ENCODE peak calls at places on chromosomes 12 and 14, in ten cellular contexts. One of them, this sample, is unnamed. For H3K4me1, the result is how much of the 10 kb centered on the place peaks cover.

GRCh38 chr12:63668028-63668799 is at the start of gene DPY19L2:
- DNase-seq in breast epithelium: no peak
- DNase-seq in sigmoid colon: peak
- DNase-seq in CD8-positive, alpha-beta T cell: peak
- DNase-seq in adrenal gland: peak
- DNase-seq in neuronal stem cell: peak
- DNase-seq in A549: peak
- DNase-seq in neural progenitor cell: peak
- DNase-seq in colonic mucosa: peak
- DNase-seq in heart right ventricle: peak
- DNase-seq in this sample: peak

GRCh38 chr14:69484444-69485113 is at the start of gene PLEKHD1:
- DNase-seq in neural progenitor cell: peak
- DNase-seq in A549: no peak
- DNase-seq in neuronal stem cell: peak
- DNase-seq in colonic mucosa: peak
- DNase-seq in adrenal gland: no peak
- DNase-seq in heart right ventricle: no peak
- DNase-seq in breast epithelium: no peak
- DNase-seq in sigmoid colon: no peak
- DNase-seq in CD8-positive, alpha-beta T cell: no peak
- DNase-seq in this sample: no peak

GRCh38 chr12:4806439-4807115 is 86.4 kb downstream of the GALNT8 start:
- DNase-seq in neural progenitor cell: no peak
- DNase-seq in sigmoid colon: no peak
- DNase-seq in neuronal stem cell: no peak
- DNase-seq in CD8-positive, alpha-beta T cell: no peak
- DNase-seq in A549: no peak
- DNase-seq in breast epithelium: no peak
- DNase-seq in adrenal gland: no peak
- DNase-seq in heart right ventricle: no peak
- DNase-seq in colonic mucosa: no peak
- DNase-seq in this sample: no peak

GRCh38 chr12:26431211-26431610 is 235.8 kb downstream of the SSPN start:
- DNase-seq in CD8-positive, alpha-beta T cell: no peak
- DNase-seq in neural progenitor cell: no peak
- DNase-seq in colonic mucosa: no peak
- DNase-seq in neuronal stem cell: no peak
- DNase-seq in breast epithelium: no peak
- DNase-seq in heart right ventricle: no peak
- DNase-seq in adrenal gland: no peak
- DNase-seq in A549: no peak
- DNase-seq in sigmoid colon: no peak
- DNase-seq in this sample: no peak

GRCh38 chr12:41402804-41403203 is 214.7 kb downstream of the PDZRN4 start:
- DNase-seq in neuronal stem cell: no peak
- DNase-seq in sigmoid colon: no peak
- DNase-seq in A549: no peak
- DNase-seq in breast epithelium: no peak
- DNase-seq in CD8-positive, alpha-beta T cell: no peak
- DNase-seq in heart right ventricle: no peak
- DNase-seq in neural progenitor cell: no peak
- DNase-seq in adrenal gland: no peak
- DNase-seq in colonic mucosa: no peak
- DNase-seq in this sample: no peak

GRCh38 chr14:35403397-35404245 is 928 bp downstream of the NFKBIA start:
- DNase-seq in breast epithelium: peak
- DNase-seq in A549: peak
- DNase-seq in neuronal stem cell: peak
- DNase-seq in heart right ventricle: peak
- DNase-seq in sigmoid colon: peak
- DNase-seq in neural progenitor cell: peak
- DNase-seq in colonic mucosa: peak
- DNase-seq in CD8-positive, alpha-beta T cell: peak
- DNase-seq in adrenal gland: peak
- DNase-seq in this sample: no peak

GRCh38 chr14:92610849-92611271 is 97.3 kb downstream of the RIN3 start:
- DNase-seq in CD8-positive, alpha-beta T cell: no peak
- DNase-seq in heart right ventricle: no peak
- DNase-seq in adrenal gland: no peak
- DNase-seq in neuronal stem cell: no peak
- DNase-seq in sigmoid colon: peak
- DNase-seq in breast epithelium: no peak
- DNase-seq in neural progenitor cell: no peak
- DNase-seq in A549: no peak
- DNase-seq in colonic mucosa: peak
- DNase-seq in this sample: no peak

GRCh38 chr12:3770891-3771290 is 18.0 kb upstream of the CRACR2A start:
- DNase-seq in colonic mucosa: no peak
- DNase-seq in sigmoid colon: no peak
- DNase-seq in breast epithelium: no peak
- DNase-seq in A549: peak
- DNase-seq in neural progenitor cell: no peak
- DNase-seq in neuronal stem cell: no peak
- DNase-seq in adrenal gland: no peak
- DNase-seq in heart right ventricle: no peak
- DNase-seq in CD8-positive, alpha-beta T cell: no peak
- DNase-seq in this sample: peak

GRCh38 chr14:55412686-55413085 is 1.1 kb upstream of the ATG14 start:
- DNase-seq in A549: no peak
- DNase-seq in heart right ventricle: no peak
- DNase-seq in sigmoid colon: no peak
- DNase-seq in CD8-positive, alpha-beta T cell: no peak
- DNase-seq in neuronal stem cell: no peak
- DNase-seq in adrenal gland: no peak
- DNase-seq in breast epithelium: no peak
- DNase-seq in neural progenitor cell: no peak
- DNase-seq in colonic mucosa: no peak
- DNase-seq in this sample: peak

GRCh38 chr12:84875241-84875640 is 37.4 kb downstream of the SLC6A15 start:
- DNase-seq in colonic mucosa: no peak
- DNase-seq in breast epithelium: no peak
- DNase-seq in heart right ventricle: no peak
- DNase-seq in neural progenitor cell: peak
- DNase-seq in neuronal stem cell: peak
- DNase-seq in A549: no peak
- DNase-seq in CD8-positive, alpha-beta T cell: no peak
- DNase-seq in adrenal gland: no peak
- DNase-seq in sigmoid colon: no peak
- DNase-seq in this sample: no peak

GRCh38 chr12:124416516-124417395 is 121.9 kb downstream of the RFLNA start:
- DNase-seq in neuronal stem cell: no peak
- DNase-seq in colonic mucosa: no peak
- DNase-seq in breast epithelium: no peak
- DNase-seq in adrenal gland: no peak
- DNase-seq in A549: no peak
- DNase-seq in neural progenitor cell: no peak
- DNase-seq in CD8-positive, alpha-beta T cell: no peak
- DNase-seq in heart right ventricle: no peak
- DNase-seq in sigmoid colon: no peak
- DNase-seq in this sample: no peak

GRCh38 chr12:12469386-12469785 is 93.3 kb downstream of the DUSP16 start:
- DNase-seq in heart right ventricle: no peak
- DNase-seq in adrenal gland: no peak
- DNase-seq in colonic mucosa: no peak
- DNase-seq in sigmoid colon: no peak
- DNase-seq in A549: no peak
- DNase-seq in neuronal stem cell: no peak
- DNase-seq in breast epithelium: peak
- DNase-seq in neural progenitor cell: no peak
- DNase-seq in CD8-positive, alpha-beta T cell: no peak
- DNase-seq in this sample: peak
- H3K4me1 ChIP-seq in heart right ventricle: under half
- H3K4me1 ChIP-seq in adrenal gland: under half
- H3K4me1 ChIP-seq in colonic mucosa: under half
- H3K4me1 ChIP-seq in sigmoid colon: under half
- H3K4me1 ChIP-seq in A549: under half
- H3K4me1 ChIP-seq in neuronal stem cell: under half
- H3K4me1 ChIP-seq in breast epithelium: under half
- H3K4me1 ChIP-seq in neural progenitor cell: under half
- H3K4me1 ChIP-seq in CD8-positive, alpha-beta T cell: under half
- H3K4me1 ChIP-seq in this sample: under half

DNA sequence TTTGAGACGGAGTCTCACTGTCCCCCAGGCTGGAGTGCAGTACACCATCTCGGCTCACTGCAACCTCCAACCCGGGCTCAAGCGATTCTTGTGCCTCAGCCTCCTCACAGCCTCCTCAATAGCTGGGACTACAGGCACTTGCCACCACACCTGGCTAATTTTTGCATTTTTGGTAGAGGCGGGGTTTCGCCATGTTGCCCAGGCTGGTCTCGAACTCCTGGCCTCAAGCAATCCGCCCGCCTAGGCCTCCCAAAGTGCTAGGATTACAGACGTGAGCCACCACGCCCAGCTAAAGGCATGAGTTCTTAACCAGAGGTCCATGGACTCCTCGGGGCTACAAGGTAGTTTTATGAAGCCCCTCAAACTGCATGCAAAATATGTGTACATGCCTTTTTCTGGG is 2.1 kb downstream of the SARNP start:
- DNase-seq in CD8-positive, alpha-beta T cell: no peak
- DNase-seq in neural progenitor cell: no peak
- DNase-seq in breast epithelium: no peak
- DNase-seq in colonic mucosa: no peak
- DNase-seq in sigmoid colon: no peak
- DNase-seq in adrenal gland: no peak
- DNase-seq in A549: no peak
- DNase-seq in heart right ventricle: no peak
- DNase-seq in neuronal stem cell: no peak
- DNase-seq in this sample: no peak
- H3K4me1 ChIP-seq in CD8-positive, alpha-beta T cell: under half
- H3K4me1 ChIP-seq in neural progenitor cell: under half
- H3K4me1 ChIP-seq in breast epithelium: under half
- H3K4me1 ChIP-seq in colonic mucosa: under half
- H3K4me1 ChIP-seq in sigmoid colon: half or more
- H3K4me1 ChIP-seq in adrenal gland: under half
- H3K4me1 ChIP-seq in A549: under half
- H3K4me1 ChIP-seq in heart right ventricle: half or more
- H3K4me1 ChIP-seq in neuronal stem cell: under half
- H3K4me1 ChIP-seq in this sample: under half

GRCh38 chr12:12821975-12822374 is 8.8 kb downstream of the DDX47 start:
- DNase-seq in neuronal stem cell: no peak
- DNase-seq in neural progenitor cell: no peak
- DNase-seq in breast epithelium: no peak
- DNase-seq in A549: no peak
- DNase-seq in heart right ventricle: no peak
- DNase-seq in sigmoid colon: no peak
- DNase-seq in adrenal gland: no peak
- DNase-seq in CD8-positive, alpha-beta T cell: no peak
- DNase-seq in colonic mucosa: no peak
- DNase-seq in this sample: no peak

GRCh38 chr12:12822886-12823285 is 9.7 kb downstream of the DDX47 start:
- DNase-seq in adrenal gland: no peak
- DNase-seq in heart right ventricle: no peak
- DNase-seq in neuronal stem cell: no peak
- DNase-seq in breast epithelium: no peak
- DNase-seq in colonic mucosa: no peak
- DNase-seq in CD8-positive, alpha-beta T cell: no peak
- DNase-seq in neural progenitor cell: no peak
- DNase-seq in sigmoid colon: no peak
- DNase-seq in A549: no peak
- DNase-seq in this sample: no peak

GRCh38 chr12:12823811-12824210 is 10.7 kb downstream of the DDX47 start:
- DNase-seq in A549: no peak
- DNase-seq in neuronal stem cell: no peak
- DNase-seq in heart right ventricle: no peak
- DNase-seq in neural progenitor cell: no peak
- DNase-seq in CD8-positive, alpha-beta T cell: no peak
- DNase-seq in colonic mucosa: no peak
- DNase-seq in breast epithelium: no peak
- DNase-seq in sigmoid colon: no peak
- DNase-seq in adrenal gland: no peak
- DNase-seq in this sample: no peak

GRCh38 chr12:12819752-12820311 is 6.7 kb downstream of the DDX47 start:
- DNase-seq in colonic mucosa: no peak
- DNase-seq in A549: peak
- DNase-seq in neuronal stem cell: no peak
- DNase-seq in sigmoid colon: no peak
- DNase-seq in neural progenitor cell: no peak
- DNase-seq in adrenal gland: no peak
- DNase-seq in breast epithelium: no peak
- DNase-seq in CD8-positive, alpha-beta T cell: no peak
- DNase-seq in heart right ventricle: no peak
- DNase-seq in this sample: peak

DNA sequence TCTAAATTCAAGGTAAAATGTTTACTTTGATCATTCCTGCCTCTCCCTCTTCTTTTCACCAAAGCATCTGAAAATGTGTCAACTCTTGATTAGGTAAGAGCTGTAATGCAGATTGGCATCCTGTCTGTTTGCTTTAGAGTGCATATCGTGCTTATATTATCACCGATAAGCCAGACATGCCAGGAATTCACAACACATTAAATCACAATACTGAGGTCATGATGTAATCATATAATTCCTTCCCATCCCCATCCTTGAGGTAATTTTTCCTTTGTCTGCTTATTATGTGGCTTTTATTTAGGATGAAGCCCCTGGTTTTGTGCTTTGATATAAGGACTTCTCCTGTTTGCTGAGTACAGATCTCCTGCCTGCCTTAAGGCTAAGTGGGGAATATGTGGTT is 10.2 kb downstream of the DDX47 start:
- DNase-seq in colonic mucosa: no peak
- DNase-seq in adrenal gland: no peak
- DNase-seq in A549: peak
- DNase-seq in neural progenitor cell: no peak
- DNase-seq in neuronal stem cell: no peak
- DNase-seq in heart right ventricle: no peak
- DNase-seq in CD8-positive, alpha-beta T cell: no peak
- DNase-seq in breast epithelium: no peak
- DNase-seq in sigmoid colon: no peak
- DNase-seq in this sample: peak
- H3K4me1 ChIP-seq in colonic mucosa: under half
- H3K4me1 ChIP-seq in adrenal gland: under half
- H3K4me1 ChIP-seq in A549: half or more
- H3K4me1 ChIP-seq in neural progenitor cell: under half
- H3K4me1 ChIP-seq in neuronal stem cell: under half
- H3K4me1 ChIP-seq in heart right ventricle: under half
- H3K4me1 ChIP-seq in CD8-positive, alpha-beta T cell: under half
- H3K4me1 ChIP-seq in breast epithelium: under half
- H3K4me1 ChIP-seq in sigmoid colon: under half
- H3K4me1 ChIP-seq in this sample: under half

GRCh38 chr12:122102331-122102730 is 23.8 kb downstream of the MLXIP start:
- DNase-seq in neural progenitor cell: no peak
- DNase-seq in neuronal stem cell: no peak
- DNase-seq in colonic mucosa: no peak
- DNase-seq in CD8-positive, alpha-beta T cell: no peak
- DNase-seq in breast epithelium: no peak
- DNase-seq in heart right ventricle: no peak
- DNase-seq in A549: no peak
- DNase-seq in sigmoid colon: peak
- DNase-seq in adrenal gland: no peak
- DNase-seq in this sample: no peak
- H3K4me1 ChIP-seq in neural progenitor cell: under half
- H3K4me1 ChIP-seq in neuronal stem cell: under half
- H3K4me1 ChIP-seq in colonic mucosa: under half
- H3K4me1 ChIP-seq in CD8-positive, alpha-beta T cell: half or more
- H3K4me1 ChIP-seq in breast epithelium: under half
- H3K4me1 ChIP-seq in heart right ventricle: half or more
- H3K4me1 ChIP-seq in A549: half or more
- H3K4me1 ChIP-seq in sigmoid colon: half or more
- H3K4me1 ChIP-seq in adrenal gland: half or more
- H3K4me1 ChIP-seq in this sample: under half